ENCODE peak calls at places on chromosomes 6 and 20, in five cellular contexts. M is AG08395, Q is EH, H is COR-L47, R is T-helper 9 cell. U is an unnamed sample.

GRCh38 chr6:1609662-1610496 is at the start of gene FOXC1:
- DNase-seq in M (peak), Q (peak), H (peak), R (no peak), U (peak)

GRCh38 chr6:14917101-14917500 is 328.8 kb upstream of the JARID2 start:
- DNase-seq in Q (peak), R (no peak), H (no peak), M (peak), U (no peak)

GRCh38 chr20:23078994-23079364 is 7.1 kb downstream of the CD93 start:
- DNase-seq in R (no peak), M (no peak), Q (no peak), H (peak), U (peak)

GRCh38 chr6:6006428-6007310 is at the start of gene NRN1:
- DNase-seq in M (peak), H (no peak), Q (no peak), R (no peak), U (no peak)

GRCh38 chr6:160226118-160226541 is 32.5 kb downstream of the SLC22A2 start:
- DNase-seq in R (no peak), H (no peak), Q (no peak), M (no peak), U (peak)

GRCh38 chr6:130958468-130958867 is 104.6 kb downstream of the EPB41L2 start:
- DNase-seq in M (no peak), Q (peak), R (no peak), H (no peak), U (no peak)

GRCh38 chr20:43446361-43446879 is 11.3 kb upstream of the SRSF6 start:
- DNase-seq in H (no peak), R (no peak), M (peak), Q (peak), U (no peak)

GRCh38 chr6:524803-525202 is 132.1 kb downstream of the HUS1B start:
- DNase-seq in Q (no peak), H (no peak), R (no peak), M (no peak), U (no peak)

GRCh38 chr6:46925563-46926253 is 4.0 kb upstream of the ADGRF5 start:
- DNase-seq in H (no peak), R (no peak), M (peak), Q (peak), U (no peak)

GRCh38 chr6:48429021-48429420 is 318.0 kb upstream of the PTCHD4 start:
- DNase-seq in H (no peak), M (no peak), R (no peak), Q (peak), U (no peak)